ENCODE peak calls at places on chromosomes 11 and 22, in nine cellular contexts. X is spleen, Y is SK-N-SH, R is esophagus muscularis mucosa, Z is HCT116, I is upper lobe of left lung, B is endothelial cell of umbilical vein, T is stomach, K is transverse colon. O is an unnamed sample.

GRCh38 chr11:130634981-130635473 is 186.6 kb downstream of the ADAMTS15 start:
- DNase-seq in I (no peak), R (no peak), T (no peak), K (no peak), Z (no peak), Y (no peak), B (peak), X (no peak), O (no peak)

GRCh38 chr22:19431641-19432091 is at the start of gene HIRA:
- DNase-seq in I (peak), R (no peak), B (peak), Y (peak), X (peak), T (peak), Z (peak), K (peak), O (peak)

GRCh38 chr11:27971256-27971655 is 136.7 kb downstream of the KIF18A start:
- DNase-seq in Z (no peak), K (no peak), X (no peak), I (no peak), Y (no peak), B (no peak), T (no peak), R (no peak), O (no peak)

GRCh38 chr11:134742228-134742612 is 330.2 kb upstream of the B3GAT1 start:
- DNase-seq in X (peak), Z (no peak), R (no peak), T (no peak), Y (no peak), I (no peak), B (peak), K (no peak), O (no peak)

GRCh38 chr22:46338636-46339035 is 3.1 kb downstream of the TRMU start:
- DNase-seq in Z (no peak), I (no peak), Y (no peak), T (no peak), X (peak), K (no peak), B (no peak), R (no peak), O (no peak)

GRCh38 chr22:24037851-24038765 is 27.0 kb downstream of the CABIN1 start:
- DNase-seq in K (no peak), T (peak), X (no peak), Y (no peak), R (peak), I (no peak), Z (no peak), B (no peak), O (no peak)

GRCh38 chr11:114094516-114094915 is 35.0 kb downstream of the ZBTB16 start:
- DNase-seq in R (no peak), Z (no peak), X (no peak), B (no peak), I (no peak), Y (no peak), T (no peak), K (no peak), O (no peak)

GRCh38 chr11:82718307-82718706 is 15.4 kb downstream of the FAM181B start:
- DNase-seq in I (no peak), R (no peak), B (peak), K (no peak), X (no peak), T (no peak), Y (peak), Z (peak), O (peak)

GRCh38 chr22:30191049-30191701 is 55.4 kb downstream of the LIF start:
- DNase-seq in K (no peak), T (no peak), X (no peak), Y (no peak), Z (no peak), R (no peak), B (no peak), I (no peak), O (no peak)

GRCh38 chr11:74055938-74056337 is 47.1 kb upstream of the UCP3 start:
- DNase-seq in Z (peak), K (no peak), B (no peak), T (no peak), Y (no peak), I (no peak), X (no peak), R (no peak), O (no peak)

GRCh38 chr11:65354265-65355012 is at the start of gene TIGD3:
- DNase-seq in X (peak), I (peak), R (peak), T (peak), Y (peak), K (peak), Z (peak), B (peak), O (peak)
- TF ChIP-seq POLR2AphosphoS5 in X (peak), I (no peak), R (peak), T (no peak), Y (peak), K (peak), Z (peak), B (peak), O (peak)

DNA sequence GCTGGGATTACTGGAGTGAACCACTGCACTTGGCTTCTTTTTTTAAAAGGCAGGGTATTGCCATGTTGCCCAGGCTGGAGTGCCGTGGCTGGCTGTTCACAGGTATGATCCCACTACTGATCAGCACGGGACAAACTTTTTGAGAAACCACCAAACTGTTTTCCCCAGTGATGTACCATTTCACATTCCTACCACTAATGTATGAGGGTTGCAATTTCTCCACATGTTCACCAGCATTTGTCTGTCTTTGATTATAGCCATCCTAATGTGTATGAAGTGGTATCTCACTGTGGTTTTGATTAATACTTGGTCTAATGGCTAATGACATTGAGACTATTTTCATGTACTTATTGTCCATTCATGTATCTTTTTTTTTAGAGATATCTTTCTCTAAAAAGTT is 41.5 kb upstream of the EP300 start:
- DNase-seq in T (no peak), Y (no peak), X (no peak), Z (no peak), I (no peak), B (no peak), K (no peak), R (no peak), O (no peak)
- TF ChIP-seq CTCF in T (no peak), Y (peak), X (no peak), Z (no peak), I (no peak), B (no peak), K (no peak), R (no peak), O (no peak)

GRCh38 chr11:112794321-112794720 is 166.9 kb upstream of the NCAM1 start:
- DNase-seq in X (no peak), R (no peak), K (no peak), Z (no peak), T (no peak), Y (no peak), B (no peak), I (no peak), O (no peak)

GRCh38 chr11:112797653-112798293 is 163.4 kb upstream of the NCAM1 start:
- DNase-seq in T (peak), X (no peak), I (no peak), K (no peak), B (no peak), Y (no peak), R (no peak), Z (no peak), O (peak)

GRCh38 chr11:112795142-112795815 is 165.9 kb upstream of the NCAM1 start:
- DNase-seq in X (no peak), Z (peak), Y (peak), R (no peak), I (no peak), B (no peak), K (peak), T (peak), O (peak)

GRCh38 chr11:112797072-112797471 is 164.1 kb upstream of the NCAM1 start:
- DNase-seq in K (no peak), T (no peak), I (no peak), R (no peak), B (no peak), X (no peak), Z (no peak), Y (peak), O (peak)

DNA sequence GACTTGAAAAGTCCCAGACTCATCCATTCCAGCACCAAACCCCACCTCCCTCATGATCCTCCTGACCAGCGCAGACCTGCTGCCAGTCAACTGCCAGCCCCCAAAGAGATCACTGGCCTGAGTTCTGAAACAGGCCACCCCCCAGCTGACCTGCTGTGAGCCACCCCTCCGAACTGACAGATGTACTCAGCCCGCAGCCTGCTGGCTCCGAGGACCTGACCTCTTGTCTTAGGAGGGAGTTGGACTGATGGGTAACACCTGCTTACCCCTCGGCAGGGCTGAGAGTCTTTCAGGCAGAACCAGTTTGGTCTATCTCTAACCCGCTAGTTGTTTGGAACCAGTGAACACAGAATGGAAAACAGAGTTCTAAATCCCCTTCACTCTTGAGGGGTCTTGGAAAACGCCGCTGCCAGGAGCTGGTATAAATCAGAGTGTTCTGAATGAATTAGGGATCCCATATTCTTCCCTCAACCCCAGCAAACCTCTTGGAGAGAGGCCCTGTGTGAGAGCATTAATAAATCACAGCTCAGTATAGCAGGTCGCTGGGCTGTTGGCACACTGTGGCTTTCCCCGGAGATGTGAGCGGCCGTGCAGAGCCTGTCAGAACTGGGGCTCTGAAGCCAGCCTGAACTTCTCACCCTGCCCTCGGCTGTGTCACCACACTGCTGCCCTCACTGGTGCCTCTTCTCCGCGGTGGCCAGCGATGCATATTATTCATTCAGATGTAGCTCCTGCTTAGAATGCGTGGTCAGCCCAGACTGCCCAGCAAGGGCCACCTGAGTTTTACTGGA is 165.1 kb upstream of the NCAM1 start:
- DNase-seq in I (no peak), R (no peak), Z (no peak), B (no peak), Y (no peak), T (no peak), K (no peak), X (no peak), O (no peak)
- TF ChIP-seq POLR2AphosphoS5 in I (no peak), R (peak), Z (no peak), B (no peak), Y (no peak), T (no peak), K (no peak), X (no peak), O (no peak)

DNA sequence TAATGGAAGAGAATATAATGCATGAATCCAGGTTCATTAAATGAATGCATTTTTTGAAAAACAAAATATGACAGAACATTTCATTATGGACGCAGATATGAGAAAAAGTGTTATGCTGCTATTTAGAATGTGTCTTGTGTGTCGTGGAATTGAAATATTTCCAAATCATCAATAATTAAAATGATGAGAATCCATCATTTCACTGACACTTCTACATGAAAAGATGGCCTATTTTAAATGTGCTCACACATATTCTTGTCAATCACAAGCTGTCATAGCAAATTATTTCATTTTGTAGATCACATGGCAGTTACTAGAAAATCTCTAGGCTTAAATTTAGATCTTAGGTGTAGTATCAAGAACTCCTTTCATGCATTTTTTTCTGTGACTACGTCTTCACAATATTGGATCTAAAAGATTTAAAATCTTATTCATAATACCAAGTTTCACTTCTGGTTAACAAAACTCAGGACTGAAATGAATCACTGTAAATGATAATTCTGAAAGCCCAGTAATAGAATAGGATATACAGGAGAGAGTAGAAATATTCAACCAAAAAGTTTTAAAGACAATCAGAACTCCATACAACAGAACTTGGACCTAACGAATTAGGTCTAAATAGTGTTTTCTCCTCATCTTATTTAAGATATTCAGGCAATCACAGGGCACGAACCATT is 67.9 kb downstream of the DCDC1 start:
- DNase-seq in K (no peak), Y (no peak), I (no peak), X (no peak), B (no peak), T (no peak), Z (no peak), R (no peak), O (no peak)
- TF ChIP-seq CTCF in K (no peak), Y (no peak), I (no peak), X (no peak), B (no peak), T (no peak), Z (no peak), R (no peak), O (no peak)

GRCh38 chr11:75784506-75784905 is 15.9 kb downstream of the DGAT2 start:
- DNase-seq in Z (no peak), T (no peak), I (no peak), Y (no peak), R (no peak), B (no peak), X (peak), K (no peak), O (no peak)
- TF ChIP-seq POLR2AphosphoS5 in Z (no peak), T (no peak), I (no peak), Y (no peak), R (no peak), B (no peak), X (no peak), K (no peak), O (no peak)

GRCh38 chr22:25903294-25903693 is 161.3 kb downstream of the MYO18B start:
- DNase-seq in I (no peak), B (no peak), Y (peak), Z (peak), T (no peak), K (no peak), R (no peak), X (no peak), O (peak)
- TF ChIP-seq CTCF in I (no peak), B (no peak), Y (peak), Z (no peak), T (no peak), K (no peak), R (no peak), X (no peak), O (peak)

GRCh38 chr11:9613830-9614762 is 40.6 kb downstream of the WEE1 start:
- DNase-seq in B (peak), X (peak), T (peak), Z (peak), K (peak), I (peak), R (peak), Y (peak), O (peak)
- TF ChIP-seq POLR2AphosphoS5 in B (peak), X (peak), T (peak), Z (peak), K (peak), I (peak), R (peak), Y (no peak), O (no peak)

GRCh38 chr11:57324154-57324885 is 432 bp downstream of the TNKS1BP1 start:
- DNase-seq in Z (no peak), B (peak), X (peak), K (peak), I (no peak), R (no peak), T (peak), Y (peak), O (peak)

GRCh38 chr11:57322881-57323467 is 1.8 kb downstream of the TNKS1BP1 start:
- DNase-seq in R (no peak), X (no peak), I (no peak), B (no peak), Z (no peak), Y (no peak), T (no peak), K (no peak), O (no peak)

GRCh38 chr11:57324886-57325734 is at the start of gene TNKS1BP1:
- DNase-seq in R (peak), X (peak), K (peak), Z (peak), B (peak), I (peak), Y (peak), T (peak), O (peak)

GRCh38 chr11:57321996-57322880 is 2.5 kb downstream of the TNKS1BP1 start:
- DNase-seq in I (peak), T (peak), R (peak), X (no peak), K (peak), Y (peak), B (peak), Z (peak), O (peak)

GRCh38 chr11:57323503-57324153 is 1.1 kb downstream of the TNKS1BP1 start:
- DNase-seq in K (no peak), Z (no peak), R (no peak), X (no peak), B (peak), T (no peak), Y (no peak), I (no peak), O (no peak)
- TF ChIP-seq CTCF in K (no peak), Z (no peak), R (peak), X (no peak), B (no peak), T (no peak), Y (peak), I (no peak), O (no peak)

GRCh38 chr11:65429724-65430405 is 7.3 kb downstream of the NEAT1 start:
- DNase-seq in X (peak), K (peak), B (peak), R (no peak), T (peak), Y (no peak), Z (no peak), I (peak), O (peak)
- TF ChIP-seq POLR2AphosphoS5 in X (peak), K (peak), B (peak), R (peak), T (peak), Y (peak), Z (peak), I (peak), O (no peak)

O was measured in GM23338.